ENCODE peak calls at places on chromosomes 12 and 14, in seven cellular contexts. Q is Calu3, R is mesothelial cell of epicardium, N is T47D, T is mucosa of descending colon, Z is immature natural killer cell, F is AG20443. U is an unnamed sample.

GRCh38 chr12:104064031-104064841 is at the start of gene HCFC2:
- DNase-seq in Q (peak; percentile 96), R (peak; percentile 88), N (peak; percentile 89), T (peak; percentile 95), Z (peak; percentile 87), F (peak; percentile 98), U (peak; percentile 90)

GRCh38 chr12:16189849-16190248 is 87.6 kb downstream of the SLC15A5 start:
- DNase-seq in Q (no peak), R (no peak), N (peak; percentile 22), T (no peak), Z (no peak), F (peak; percentile 20), U (no peak)

GRCh38 chr12:47147749-47148148 is 68.0 kb upstream of the AMIGO2 start:
- DNase-seq in Q (no peak), R (no peak), N (no peak), T (no peak), Z (no peak), F (no peak), U (no peak)

GRCh38 chr14:32545109-32545857 is 216.2 kb downstream of the AKAP6 start:
- DNase-seq in Q (no peak), R (no peak), N (no peak), T (no peak), Z (no peak), F (no peak), U (no peak)

GRCh38 chr14:88729159-88729558 is 63.6 kb downstream of the EML5 start:
- DNase-seq in Q (no peak), R (no peak), N (peak; percentile 26), T (no peak), Z (no peak), F (peak; percentile 16), U (no peak)

GRCh38 chr14:101068293-101068957 is 164.9 kb upstream of the RTL1 start:
- DNase-seq in Q (no peak), R (peak; percentile 30), N (no peak), T (peak; percentile 27), Z (no peak), F (no peak), U (peak; percentile 51)

GRCh38 chr12:42568952-42569916 is 20.3 kb downstream of the PRICKLE1 start:
- DNase-seq in Q (no peak), R (no peak), N (peak; percentile 76), T (no peak), Z (no peak), F (peak; percentile 27), U (peak; percentile 10)

GRCh38 chr14:99968156-99968920 is 96.9 kb upstream of the EVL start:
- DNase-seq in Q (no peak), R (no peak), N (no peak), T (no peak), Z (no peak), F (peak; percentile 88), U (no peak)

GRCh38 chr14:35261774-35262173 is 30.4 kb upstream of the PSMA6 start:
- DNase-seq in Q (no peak), R (no peak), N (peak; percentile 44), T (no peak), Z (peak; percentile 16), F (no peak), U (no peak)

GRCh38 chr12:65742481-65742971 is 81.8 kb upstream of the HMGA2 start:
- DNase-seq in Q (no peak), R (peak; percentile 63), N (no peak), T (no peak), Z (no peak), F (peak; percentile 71), U (no peak)

GRCh38 chr12:104758771-104759170 is 199.3 kb downstream of the SLC41A2 start:
- DNase-seq in Q (no peak), R (no peak), N (no peak), T (no peak), Z (no peak), F (no peak), U (no peak)

GRCh38 chr12:96195845-96196451 is 1.8 kb downstream of the ELK3 start:
- DNase-seq in Q (peak; percentile 17), R (peak; percentile 45), N (no peak), T (no peak), Z (no peak), F (peak; percentile 51), U (no peak)

GRCh38 chr12:57758566-57759359 is 3.9 kb downstream of the MARCHF9 start:
- DNase-seq in Q (no peak), R (no peak), N (no peak), T (no peak), Z (no peak), F (no peak), U (no peak)

GRCh38 chr12:95511962-95512361 is 38.0 kb downstream of the METAP2 start:
- DNase-seq in Q (no peak), R (no peak), N (no peak), T (no peak), Z (no peak), F (no peak), U (no peak)

GRCh38 chr12:30970559-30971202 is 44.1 kb downstream of the TSPAN11 start:
- DNase-seq in Q (peak; percentile 51), R (no peak), N (peak; percentile 56), T (no peak), Z (no peak), F (no peak), U (no peak)

GRCh38 chr12:132117558-132117875 is 26.6 kb downstream of the DDX51 start:
- DNase-seq in Q (no peak), R (no peak), N (no peak), T (no peak), Z (no peak), F (no peak), U (no peak)

GRCh38 chr12:8554451-8555195 is 13.9 kb upstream of the CLEC4E start:
- DNase-seq in Q (peak; percentile 14), R (no peak), N (no peak), T (no peak), Z (no peak), F (peak; percentile 16), U (no peak)

GRCh38 chr12:93778306-93778705 is 101.1 kb downstream of the CRADD start:
- DNase-seq in Q (no peak), R (no peak), N (no peak), T (no peak), Z (no peak), F (peak; percentile 77), U (no peak)

GRCh38 chr14:22735096-22735495 is 31.4 kb upstream of the OXA1L start:
- DNase-seq in Q (no peak), R (no peak), N (no peak), T (no peak), Z (no peak), F (no peak), U (no peak)

GRCh38 chr12:40770781-40771180 is 78.5 kb downstream of the CNTN1 start:
- DNase-seq in Q (no peak), R (no peak), N (no peak), T (no peak), Z (no peak), F (no peak), U (no peak)

GRCh38 chr14:100673085-100673806 is 53.4 kb upstream of the DLK1 start:
- DNase-seq in Q (peak; percentile 53), R (no peak), N (peak; percentile 55), T (peak; percentile 84), Z (no peak), F (no peak), U (peak; percentile 90)

GRCh38 chr14:89797148-89797547 is 157.4 kb downstream of the EFCAB11 start:
- DNase-seq in Q (no peak), R (no peak), N (no peak), T (no peak), Z (no peak), F (no peak), U (no peak)

GRCh38 chr12:93032748-93033147 is 103.7 kb upstream of the EEA1 start:
- DNase-seq in Q (no peak), R (no peak), N (no peak), T (no peak), Z (no peak), F (no peak), U (no peak)

GRCh38 chr12:28884861-28885260 is 264.2 kb upstream of the FAR2 start:
- DNase-seq in Q (no peak), R (no peak), N (no peak), T (no peak), Z (no peak), F (no peak), U (no peak)

GRCh38 chr12:21528953-21529352 is 2.9 kb downstream of the SPX start:
- DNase-seq in Q (no peak), R (no peak), N (no peak), T (no peak), Z (no peak), F (no peak), U (no peak)

GRCh38 chr12:11876301-11876700 is 194.4 kb upstream of the BCL2L14 start:
- DNase-seq in Q (no peak), R (no peak), N (no peak), T (no peak), Z (no peak), F (no peak), U (no peak)

GRCh38 chr14:71107921-71108320 is 200.7 kb downstream of the PCNX1 start:
- DNase-seq in Q (no peak), R (no peak), N (no peak), T (no peak), Z (no peak), F (no peak), U (no peak)

GRCh38 chr12:105980048-105980447 is 158.7 kb downstream of the NUAK1 start:
- DNase-seq in Q (no peak), R (no peak), N (no peak), T (no peak), Z (no peak), F (no peak), U (peak; percentile 64)

GRCh38 chr12:59839514-59839913 is 243.7 kb downstream of the SLC16A7 start:
- DNase-seq in Q (no peak), R (no peak), N (no peak), T (no peak), Z (no peak), F (no peak), U (no peak)

GRCh38 chr14:99412122-99413061 is 68.3 kb downstream of the SETD3 start:
- DNase-seq in Q (peak; percentile 22), R (no peak), N (peak; percentile 30), T (no peak), Z (no peak), F (no peak), U (no peak)

U was measured in NCI-H1436.